ENCODE peak calls at places on chromosomes 16 and 17, in four cellular contexts. One of them, this sample, is unnamed.

GRCh38 chr17:31593806-31594205 is 202.3 kb downstream of the RAB11FIP4 start:
- DNase-seq in IMR-90: peak; percentile 89
- DNase-seq in mesendoderm: no peak
- DNase-seq in H9: no peak
- DNase-seq in this sample: no peak

GRCh38 chr17:79451167-79451566 is 159.7 kb downstream of the RBFOX3 start:
- DNase-seq in IMR-90: no peak
- DNase-seq in H9: no peak
- DNase-seq in mesendoderm: no peak
- DNase-seq in this sample: no peak

GRCh38 chr17:32497431-32498205 is 10.8 kb downstream of the CDK5R1 start:
- DNase-seq in H9: peak; percentile 60
- DNase-seq in IMR-90: no peak
- DNase-seq in mesendoderm: peak; percentile 66
- DNase-seq in this sample: no peak

GRCh38 chr17:2995362-2995761 is 68.0 kb downstream of the OR1D5 start:
- DNase-seq in H9: no peak
- DNase-seq in IMR-90: no peak
- DNase-seq in mesendoderm: no peak
- DNase-seq in this sample: no peak

GRCh38 chr16:3170440-3171180 is 17.4 kb upstream of the OR1F1 start:
- DNase-seq in mesendoderm: peak; percentile 65
- DNase-seq in H9: peak; percentile 60
- DNase-seq in IMR-90: no peak
- DNase-seq in this sample: no peak

GRCh38 chr16:89601906-89602272 is 11.6 kb upstream of the DPEP1 start:
- DNase-seq in H9: no peak
- DNase-seq in mesendoderm: no peak
- DNase-seq in IMR-90: no peak
- DNase-seq in this sample: no peak

GRCh38 chr17:42340691-42341127 is 47.5 kb downstream of the STAT3 start:
- DNase-seq in H9: no peak
- DNase-seq in mesendoderm: no peak
- DNase-seq in IMR-90: no peak
- DNase-seq in this sample: no peak

GRCh38 chr16:9077001-9077809 is 14.2 kb upstream of the HAPSTR1 start:
- DNase-seq in mesendoderm: peak; percentile 86
- DNase-seq in H9: no peak
- DNase-seq in IMR-90: peak; percentile 88
- DNase-seq in this sample: no peak

DNA sequence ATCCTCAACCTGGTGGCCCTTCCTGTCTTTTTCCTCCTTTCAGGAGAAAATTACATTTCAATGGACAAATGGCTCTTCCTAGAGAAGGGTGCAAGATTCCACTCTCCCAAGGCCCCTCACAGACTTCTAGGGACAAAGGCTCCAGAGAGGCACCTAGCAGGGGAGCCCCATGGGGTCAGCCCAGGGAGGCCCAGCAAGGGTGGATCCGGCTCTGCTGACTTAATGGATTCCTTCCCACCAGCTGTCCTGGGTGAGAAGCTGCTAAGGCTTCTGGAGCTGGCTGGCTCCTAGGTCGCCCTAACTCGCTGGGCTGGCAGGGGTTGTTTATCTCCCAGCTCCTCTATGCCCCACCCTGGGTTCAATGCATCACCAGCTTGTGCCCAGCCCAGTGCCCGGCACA is 152.4 kb downstream of the ZNF423 start:
- DNase-seq in IMR-90: no peak
- DNase-seq in H9: no peak
- DNase-seq in mesendoderm: no peak
- DNase-seq in this sample: no peak
- H3K56ac ChIP-seq in IMR-90: no peak overlapping the region
- H3K56ac ChIP-seq in H9: no peak overlapping the region
- H3K56ac ChIP-seq in mesendoderm: peak overlapping the region; percentile 51
- H3K56ac ChIP-seq in this sample: no peak overlapping the region

DNA sequence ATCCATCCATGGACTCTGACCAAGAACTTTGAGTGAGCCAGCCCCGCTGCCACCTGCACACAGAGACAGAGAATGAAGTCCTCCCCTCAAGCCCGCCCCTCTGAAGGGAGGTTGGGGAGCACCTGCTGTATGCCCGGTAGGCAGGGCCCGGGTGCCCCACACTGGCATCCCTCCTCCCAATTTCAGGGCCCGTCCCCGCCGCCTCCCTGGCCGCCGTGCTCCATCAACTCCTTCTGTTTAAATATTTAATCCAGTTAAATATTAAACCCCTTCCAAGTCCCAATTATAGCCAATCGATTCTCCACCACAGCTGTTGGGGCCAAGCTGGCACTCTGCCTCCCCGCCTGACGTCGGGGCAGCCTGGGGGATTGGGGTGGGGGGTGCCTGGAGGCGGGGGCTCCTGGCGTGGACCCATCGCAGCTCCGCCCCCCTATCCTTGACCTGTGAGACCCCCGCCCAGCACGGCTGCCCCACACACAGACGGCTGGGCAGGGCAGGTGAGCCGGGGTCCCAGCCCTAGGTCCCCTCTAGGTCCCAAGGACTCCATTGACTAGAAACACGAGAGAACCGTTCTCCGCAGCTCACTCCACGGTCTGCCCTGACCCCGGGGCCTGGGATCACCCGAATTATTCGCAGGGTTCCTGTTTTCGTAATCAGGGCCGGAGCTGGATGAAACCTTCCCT is 18.0 kb upstream of the CACNA1H start:
- DNase-seq in mesendoderm: no peak
- DNase-seq in H9: no peak
- DNase-seq in IMR-90: no peak
- DNase-seq in this sample: no peak
- H3K56ac ChIP-seq in mesendoderm: no peak overlapping the region
- H3K56ac ChIP-seq in H9: no peak overlapping the region
- H3K56ac ChIP-seq in IMR-90: no peak overlapping the region
- H3K56ac ChIP-seq in this sample: no peak overlapping the region

DNA sequence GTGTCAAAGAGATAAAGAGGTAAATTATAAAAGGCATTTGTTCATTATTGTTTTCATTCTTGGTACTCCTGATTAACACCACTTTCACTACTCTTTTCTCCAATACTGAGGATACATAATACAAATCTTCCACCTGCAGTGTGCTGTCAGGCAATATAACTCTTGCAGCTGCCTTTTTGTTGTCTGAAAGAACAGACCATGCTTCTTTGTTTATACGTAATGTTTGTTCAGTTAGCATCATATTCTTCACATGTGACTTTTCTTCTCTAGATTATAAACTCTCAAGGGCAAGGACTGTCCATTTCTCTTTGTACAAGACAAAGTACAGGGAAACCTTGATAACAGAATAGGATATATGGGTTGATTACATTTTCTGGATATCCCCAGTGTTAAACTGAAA is 14.2 kb upstream of the ABCC11 start:
- DNase-seq in mesendoderm: no peak
- DNase-seq in IMR-90: no peak
- DNase-seq in H9: no peak
- DNase-seq in this sample: no peak
- H3K56ac ChIP-seq in mesendoderm: no peak overlapping the region
- H3K56ac ChIP-seq in IMR-90: no peak overlapping the region
- H3K56ac ChIP-seq in H9: no peak overlapping the region
- H3K56ac ChIP-seq in this sample: no peak overlapping the region

DNA sequence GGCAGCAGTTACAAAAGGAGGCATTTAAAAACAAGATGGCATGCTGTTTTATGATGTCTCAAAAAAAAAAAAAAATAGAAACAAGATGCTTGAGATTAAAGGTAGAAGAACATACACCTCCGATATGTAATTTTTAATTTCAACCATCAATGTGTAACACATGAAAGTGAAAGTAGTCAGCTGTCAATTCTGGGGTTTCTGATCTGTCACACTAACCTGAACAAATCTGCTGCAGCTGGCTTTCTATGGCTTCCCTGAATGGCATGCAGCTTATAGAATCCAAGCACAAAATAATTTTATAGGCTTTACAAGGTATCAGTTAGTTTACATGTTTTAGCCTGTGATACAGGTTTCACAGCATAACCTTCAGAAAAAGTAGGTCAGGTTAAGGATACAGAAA is 13.5 kb downstream of the GLYR1 start:
- DNase-seq in mesendoderm: no peak
- DNase-seq in IMR-90: no peak
- DNase-seq in H9: no peak
- DNase-seq in this sample: no peak
- H3K56ac ChIP-seq in mesendoderm: no peak overlapping the region
- H3K56ac ChIP-seq in IMR-90: no peak overlapping the region
- H3K56ac ChIP-seq in H9: no peak overlapping the region
- H3K56ac ChIP-seq in this sample: no peak overlapping the region

GRCh38 chr16:17784073-17784472 is 313.3 kb upstream of the XYLT1 start:
- DNase-seq in H9: no peak
- DNase-seq in mesendoderm: peak; percentile 70
- DNase-seq in IMR-90: peak; percentile 56
- DNase-seq in this sample: no peak
- H3K56ac ChIP-seq in H9: no peak overlapping the region
- H3K56ac ChIP-seq in mesendoderm: no peak overlapping the region
- H3K56ac ChIP-seq in IMR-90: no peak overlapping the region
- H3K56ac ChIP-seq in this sample: no peak overlapping the region

GRCh38 chr16:22073350-22073749 is 19.0 kb upstream of the VWA3A start:
- DNase-seq in H9: no peak
- DNase-seq in mesendoderm: no peak
- DNase-seq in IMR-90: peak; percentile 15
- DNase-seq in this sample: no peak
- H3K56ac ChIP-seq in H9: no peak overlapping the region
- H3K56ac ChIP-seq in mesendoderm: no peak overlapping the region
- H3K56ac ChIP-seq in IMR-90: peak overlapping the region; percentile 32
- H3K56ac ChIP-seq in this sample: no peak overlapping the region